ENCODE peak calls at places on chromosomes 6 and 20, in six cellular contexts. P, W, R, Y, J and Q are unnamed samples. For H3K4me1, the result is how much of the 10 kb centered on the place peaks cover.

GRCh38 chr6:7879043-7879442 is 31.5 kb downstream of the TXNDC5 start:
- DNase-seq in P (no peak), W (no peak), R (no peak), Y (no peak), J (no peak), Q (no peak)

GRCh38 chr6:18515767-18516166 is 128.6 kb downstream of the RNF144B start:
- DNase-seq in P (no peak), W (no peak), R (no peak), Y (no peak), J (no peak), Q (no peak)

GRCh38 chr6:26223677-26224546 is 136.7 kb downstream of the HFE start:
- DNase-seq in P (peak), W (peak), R (peak), Y (peak), J (no peak), Q (peak)

GRCh38 chr6:161238076-161238869 is 35.6 kb downstream of the AGPAT4 start:
- DNase-seq in P (no peak), W (no peak), R (no peak), Y (no peak), J (no peak), Q (no peak)

GRCh38 chr6:101114703-101115102 is 233.6 kb upstream of the ASCC3 start:
- DNase-seq in P (no peak), W (no peak), R (peak), Y (no peak), J (no peak), Q (no peak)

GRCh38 chr6:125670586-125670985 is 78.8 kb upstream of the HEY2 start:
- DNase-seq in P (no peak), W (peak), R (peak), Y (no peak), J (no peak), Q (no peak)

GRCh38 chr20:31581391-31581790 is 23.7 kb upstream of the ID1 start:
- DNase-seq in P (no peak), W (no peak), R (no peak), Y (no peak), J (no peak), Q (no peak)

GRCh38 chr6:141513830-141514229 is 618.9 kb upstream of the GJE1 start:
- DNase-seq in P (no peak), W (no peak), R (no peak), Y (no peak), J (no peak), Q (no peak)

GRCh38 chr20:61525781-61526431 is 273.8 kb downstream of the CDH4 start:
- DNase-seq in P (no peak), W (no peak), R (no peak), Y (no peak), J (no peak), Q (no peak)

GRCh38 chr6:124530926-124531325 is 431.3 kb upstream of the RNF217 start:
- DNase-seq in P (no peak), W (no peak), R (no peak), Y (no peak), J (no peak), Q (no peak)

GRCh38 chr6:41780623-41781301 is at the start of gene PRICKLE4:
- DNase-seq in P (peak), W (peak), R (peak), Y (peak), J (no peak), Q (peak)

GRCh38 chr6:12066297-12066696 is 54.2 kb downstream of the HIVEP1 start:
- DNase-seq in P (no peak), W (no peak), R (no peak), Y (no peak), J (no peak), Q (no peak)

GRCh38 chr6:74588094-74588493 is 617.8 kb downstream of the COL12A1 start:
- DNase-seq in P (no peak), W (no peak), R (no peak), Y (no peak), J (no peak), Q (no peak)

GRCh38 chr6:25835442-25836283 is 3.8 kb upstream of the SLC17A1 start:
- DNase-seq in P (no peak), W (no peak), R (no peak), Y (no peak), J (no peak), Q (no peak)

GRCh38 chr6:91376686-91377085 is 789.8 kb upstream of the MAP3K7 start:
- DNase-seq in P (peak), W (no peak), R (no peak), Y (no peak), J (no peak), Q (peak)

GRCh38 chr6:137722749-137723272 is 144.2 kb upstream of the TNFAIP3 start:
- DNase-seq in P (no peak), W (no peak), R (no peak), Y (no peak), J (no peak), Q (no peak)

DNA sequence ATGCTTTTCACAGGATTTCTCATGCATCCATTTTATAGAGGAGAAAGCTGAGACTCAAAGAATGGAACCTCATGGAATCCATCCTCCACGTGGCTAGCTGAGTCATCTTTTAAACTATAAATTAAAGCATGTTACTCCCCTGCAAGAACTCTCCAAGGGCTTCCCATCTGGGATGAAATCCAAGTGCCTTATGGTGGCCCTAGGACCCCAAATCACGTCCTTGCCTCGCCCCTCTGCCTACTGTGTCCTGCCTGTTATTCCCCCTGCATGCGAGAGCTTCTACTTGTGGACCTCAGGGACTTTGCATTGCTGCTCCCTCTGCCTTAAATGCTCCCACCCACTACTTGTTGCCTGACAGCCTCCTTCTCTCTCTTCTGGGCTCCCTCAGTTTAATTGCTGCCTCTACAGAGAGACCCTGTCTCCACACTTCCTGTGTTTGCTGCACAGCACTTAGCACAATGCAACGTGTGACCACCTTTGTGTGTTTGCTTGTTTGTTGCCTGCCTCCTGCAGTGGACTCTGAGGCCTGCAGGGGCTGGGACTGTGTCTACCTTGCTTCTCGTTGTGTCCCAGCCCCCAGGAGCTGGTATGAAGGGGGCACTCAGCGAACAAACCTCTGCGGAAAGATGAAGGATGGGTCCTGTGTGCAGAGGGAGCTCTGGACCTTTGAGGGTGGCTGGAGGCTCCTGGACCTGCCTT is 39.4 kb downstream of the TOX2 start:
- DNase-seq in P (no peak), W (no peak), R (no peak), Y (no peak), J (no peak), Q (no peak)
- H3K4me3 ChIP-seq in P (no peak), W (no peak), R (no peak), Y (no peak), J (no peak), Q (no peak)

GRCh38 chr6:87921034-87921433 is 126.6 kb upstream of the SPACA1 start:
- DNase-seq in P (no peak), W (no peak), R (no peak), Y (no peak), J (no peak), Q (no peak)

GRCh38 chr6:87918461-87918941 is 129.1 kb upstream of the SPACA1 start:
- DNase-seq in P (no peak), W (no peak), R (no peak), Y (no peak), J (no peak), Q (no peak)

GRCh38 chr6:87919416-87919815 is 128.2 kb upstream of the SPACA1 start:
- DNase-seq in P (no peak), W (no peak), R (no peak), Y (no peak), J (no peak), Q (no peak)

GRCh38 chr6:87919001-87919400 is 128.6 kb upstream of the SPACA1 start:
- DNase-seq in P (no peak), W (no peak), R (no peak), Y (no peak), J (no peak), Q (no peak)

GRCh38 chr6:87920245-87920644 is 127.4 kb upstream of the SPACA1 start:
- DNase-seq in P (no peak), W (no peak), R (no peak), Y (no peak), J (no peak), Q (no peak)
- H3K4me1 ChIP-seq in P (under half), W (under half), R (under half), Y (under half), J (under half), Q (under half)

GRCh38 chr6:114558153-114558552 is 215.3 kb upstream of the HS3ST5 start:
- DNase-seq in P (no peak), W (no peak), R (no peak), Y (no peak), J (no peak), Q (no peak)

GRCh38 chr6:114557089-114557488 is 214.3 kb upstream of the HS3ST5 start:
- DNase-seq in P (no peak), W (no peak), R (no peak), Y (no peak), J (no peak), Q (no peak)

GRCh38 chr6:114564302-114564933 is 221.6 kb upstream of the HS3ST5 start:
- DNase-seq in P (no peak), W (no peak), R (no peak), Y (no peak), J (no peak), Q (no peak)

DNA sequence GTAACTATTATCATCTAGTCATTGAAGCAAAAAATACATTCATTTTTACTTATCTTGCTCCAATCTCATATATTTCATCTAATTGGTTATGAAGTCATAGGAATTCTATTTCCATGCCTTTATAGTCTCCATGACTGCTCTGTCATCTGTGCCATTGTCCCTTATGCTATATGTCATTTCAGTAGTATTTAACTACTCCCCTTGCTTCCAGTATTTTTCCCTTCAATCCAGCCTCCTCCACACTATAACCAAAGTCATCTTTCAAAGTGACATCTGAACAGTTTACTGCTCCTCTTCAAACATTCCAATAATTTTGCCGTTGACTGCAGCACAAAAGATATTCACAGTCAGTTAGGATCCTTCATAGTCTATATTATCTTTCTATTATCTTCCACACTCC is 216.6 kb upstream of the HS3ST5 start:
- DNase-seq in P (no peak), W (no peak), R (no peak), Y (no peak), J (no peak), Q (no peak)
- TF ChIP-seq EP300 in P (no peak), W (no peak), R (no peak), Y (no peak), J (no peak), Q (no peak)

GRCh38 chr6:43773981-43774775 is 4.2 kb downstream of the VEGFA start:
- DNase-seq in P (no peak), W (peak), R (no peak), Y (no peak), J (no peak), Q (no peak)
- H3K4me3 ChIP-seq in P (peak), W (peak), R (peak), Y (no peak), J (peak), Q (no peak)

GRCh38 chr6:157789297-157789696 is 33.7 kb upstream of the SNX9 start:
- DNase-seq in P (no peak), W (no peak), R (no peak), Y (no peak), J (no peak), Q (no peak)
- H3K4me1 ChIP-seq in P (under half), W (under half), R (under half), Y (under half), J (under half), Q (under half)

GRCh38 chr6:105644073-105644489 is 241.2 kb upstream of the PREP start:
- DNase-seq in P (no peak), W (no peak), R (no peak), Y (no peak), J (no peak), Q (no peak)

GRCh38 chr6:105645166-105645565 is 242.3 kb upstream of the PREP start:
- DNase-seq in P (no peak), W (no peak), R (no peak), Y (no peak), J (no peak), Q (no peak)

GRCh38 chr6:105648276-105648675 is 245.4 kb upstream of the PREP start:
- DNase-seq in P (no peak), W (no peak), R (no peak), Y (no peak), J (no peak), Q (no peak)

GRCh38 chr6:105645958-105646357 is 243.1 kb upstream of the PREP start:
- DNase-seq in P (no peak), W (no peak), R (no peak), Y (no peak), J (no peak), Q (no peak)

DNA sequence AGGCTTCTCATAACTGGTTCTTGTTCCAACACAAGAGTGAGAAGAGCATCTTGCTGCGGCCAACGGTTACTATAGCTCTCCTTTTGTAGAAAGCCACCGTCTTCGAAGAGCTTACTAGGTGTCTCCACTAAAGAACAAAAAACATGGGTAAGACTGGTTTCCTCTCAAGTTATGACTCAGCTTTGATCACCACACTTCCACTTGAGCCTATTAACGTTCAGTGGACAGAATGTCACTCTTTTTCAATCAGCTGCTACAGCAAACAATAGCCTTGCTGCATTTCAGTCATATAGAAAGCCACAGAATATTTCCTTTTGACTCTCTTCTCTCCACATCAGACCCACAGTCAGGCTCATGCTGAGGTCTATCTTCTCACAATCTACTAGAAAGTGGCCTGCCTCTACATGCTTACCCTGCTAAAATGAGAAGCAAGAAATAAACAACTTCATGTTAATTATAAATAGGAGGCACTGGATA is 243.5 kb upstream of the PREP start:
- DNase-seq in P (no peak), W (no peak), R (no peak), Y (no peak), J (no peak), Q (no peak)
- TF ChIP-seq EP300 in P (no peak), W (no peak), R (no peak), Y (no peak), J (no peak), Q (no peak)

GRCh38 chr20:2907519-2907918 is 34.2 kb downstream of the PTPRA start:
- DNase-seq in P (no peak), W (no peak), R (no peak), Y (no peak), J (no peak), Q (no peak)
- H3K4me3 ChIP-seq in P (no peak), W (no peak), R (no peak), Y (no peak), J (no peak), Q (no peak)

GRCh38 chr6:1604991-1605821 is 4.5 kb upstream of the FOXC1 start:
- DNase-seq in P (no peak), W (no peak), R (no peak), Y (no peak), J (no peak), Q (no peak)
- H3K4me1 ChIP-seq in P (half or more), W (under half), R (under half), Y (half or more), J (under half), Q (under half)